ENCODE peak calls at places on chromosomes 4 and X, in six cellular contexts. F is fibroblast of lung, C is fibroblast of the aortic adventitia, R is HCT116, H is GM12865, Z is IMR-90. Y is an unnamed sample.
A peak's percentile ranks its signal among the peaks of the same experiment; 100 is the strongest.

GRCh38 chr4:3318561-3319021 is 25.8 kb downstream of the RGS12 start:
- DNase-seq in F (no peak), C (no peak), R (no peak), H (no peak), Z (no peak), Y (no peak)

GRCh38 chr4:36081185-36081584 is 163.1 kb downstream of the ARAP2 start:
- DNase-seq in F (no peak), C (no peak), R (no peak), H (peak; percentile 47), Z (no peak), Y (no peak)

GRCh38 chr4:78247541-78248285 is 190.6 kb downstream of the FRAS1 start:
- DNase-seq in F (no peak), C (no peak), R (no peak), H (no peak), Z (no peak), Y (no peak)

GRCh38 chrX:989959-990510 is 222.4 kb downstream of the CRLF2 start:
- DNase-seq in F (peak; percentile 30), C (peak; percentile 68), R (peak; percentile 78), H (peak; percentile 98), Z (peak; percentile 56), Y (peak; percentile 65)

GRCh38 chr4:90121961-90122748 is 5.0 kb upstream of the CCSER1 start:
- DNase-seq in F (no peak), C (no peak), R (no peak), H (peak; percentile 12), Z (peak; percentile 3), Y (no peak)

GRCh38 chr4:155077860-155078259 is 130.6 kb upstream of the NPY2R start:
- DNase-seq in F (no peak), C (no peak), R (no peak), H (no peak), Z (no peak), Y (no peak)

GRCh38 chr4:80197132-80197573 is at the start of gene PRDM8:
- DNase-seq in F (no peak), C (no peak), R (no peak), H (no peak), Z (peak; percentile 73), Y (no peak)

GRCh38 chrX:116173006-116173405 is 2.5 kb downstream of the AGTR2 start:
- DNase-seq in F (no peak), C (no peak), R (no peak), H (no peak), Z (no peak), Y (no peak)

GRCh38 chr4:143246977-143247376 is 62.3 kb downstream of the USP38 start:
- DNase-seq in F (no peak), C (no peak), R (no peak), H (no peak), Z (no peak), Y (no peak)

GRCh38 chr4:77619408-77619807 is 13.8 kb downstream of the CXCL13 start:
- DNase-seq in F (no peak), C (no peak), R (no peak), H (no peak), Z (no peak), Y (no peak)

GRCh38 chrX:1334854-1335253 is 1.7 kb upstream of the IL3RA start:
- DNase-seq in F (no peak), C (no peak), R (no peak), H (no peak), Z (no peak), Y (no peak)

GRCh38 chr4:32462944-32463343 is 1742.8 kb downstream of the PCDH7 start:
- DNase-seq in F (peak; percentile 45), C (peak; percentile 19), R (peak; percentile 27), H (peak; percentile 2), Z (peak; percentile 3), Y (no peak)

GRCh38 chr4:37008199-37008598 is 236.3 kb upstream of the NWD2 start:
- DNase-seq in F (peak; percentile 5), C (no peak), R (no peak), H (no peak), Z (no peak), Y (peak; percentile 53)

GRCh38 chr4:152528060-152528459 is 7.8 kb downstream of the FBXW7 start:
- DNase-seq in F (no peak), C (no peak), R (no peak), H (peak; percentile 23), Z (no peak), Y (no peak)

GRCh38 chr4:82509029-82509428 is 52.8 kb downstream of the TMEM150C start:
- DNase-seq in F (no peak), C (no peak), R (no peak), H (no peak), Z (no peak), Y (no peak)

GRCh38 chr4:3439391-3439790 is 2.4 kb upstream of the HGFAC start:
- DNase-seq in F (no peak), C (no peak), R (no peak), H (no peak), Z (no peak), Y (no peak)

GRCh38 chr4:36823199-36823967 is 421.2 kb upstream of the NWD2 start:
- DNase-seq in F (no peak), C (no peak), R (no peak), H (peak; percentile 11), Z (no peak), Y (no peak)

GRCh38 chrX:1443496-1444075 is 9.1 kb downstream of the ASMTL start:
- DNase-seq in F (no peak), C (no peak), R (no peak), H (no peak), Z (no peak), Y (no peak)

GRCh38 chr4:89438102-89438831 is 130.7 kb upstream of the GPRIN3 start:
- DNase-seq in F (peak; percentile 46), C (peak; percentile 37), R (peak; percentile 72), H (peak; percentile 65), Z (peak; percentile 49), Y (no peak)

GRCh38 chrX:119573840-119574393 is 446 bp upstream of the UBE2A start:
- DNase-seq in F (no peak), C (peak; percentile 55), R (peak; percentile 15), H (peak; percentile 30), Z (peak; percentile 20), Y (no peak)

GRCh38 chr4:89029591-89029990 is 27.4 kb downstream of the FAM13A start:
- DNase-seq in F (no peak), C (no peak), R (no peak), H (no peak), Z (no peak), Y (no peak)

GRCh38 chrX:127038065-127038464 is 218.5 kb downstream of the PRR32 start:
- DNase-seq in F (no peak), C (no peak), R (no peak), H (no peak), Z (no peak), Y (no peak)

GRCh38 chr4:2341261-2341841 is 77.1 kb downstream of the ZFYVE28 start:
- DNase-seq in F (no peak), C (no peak), R (no peak), H (no peak), Z (no peak), Y (no peak)

GRCh38 chr4:149531861-149532260 is 283.8 kb downstream of the IQCM start:
- DNase-seq in F (peak; percentile 87), C (peak; percentile 16), R (no peak), H (no peak), Z (peak; percentile 26), Y (peak; percentile 97)

GRCh38 chrX:49160908-49161307 is 1.6 kb upstream of the MAGIX start:
- DNase-seq in F (no peak), C (no peak), R (no peak), H (no peak), Z (no peak), Y (no peak)

GRCh38 chrX:49153467-49153866 is 9.1 kb upstream of the MAGIX start:
- DNase-seq in F (no peak), C (no peak), R (no peak), H (no peak), Z (no peak), Y (no peak)

GRCh38 chrX:49155243-49155899 is 7.2 kb upstream of the MAGIX start:
- DNase-seq in F (peak; percentile 72), C (peak; percentile 63), R (peak; percentile 62), H (peak; percentile 54), Z (peak; percentile 58), Y (no peak)

GRCh38 chrX:49157194-49157593 is 5.4 kb upstream of the MAGIX start:
- DNase-seq in F (no peak), C (no peak), R (no peak), H (no peak), Z (no peak), Y (no peak)

GRCh38 chrX:49155900-49156837 is 6.4 kb upstream of the MAGIX start:
- DNase-seq in F (peak; percentile 91), C (peak; percentile 84), R (peak; percentile 51), H (peak; percentile 89), Z (peak; percentile 85), Y (peak; percentile 64)
- H3K4me3 ChIP-seq in F (peak overlapping the region; percentile 9), C (peak overlapping the region; percentile 59), R (peak overlapping the region; percentile 57), H (peak overlapping the region; percentile 72), Z (peak overlapping the region; percentile 71), Y (peak overlapping the region; percentile 45)

GRCh38 chrX:137926090-137926489 is 360.2 kb downstream of the ZIC3 start:
- DNase-seq in F (no peak), C (no peak), R (no peak), H (peak; percentile 1), Z (no peak), Y (no peak)
- TF ChIP-seq CTCF in F (no peak), C (no peak), R (no peak), H (no peak), Z (no peak), Y (no peak)

GRCh38 chrX:153445856-153446635 is at the start of gene TREX2:
- DNase-seq in F (no peak), C (no peak), R (no peak), H (no peak), Z (no peak), Y (no peak)
- H3K4me3 ChIP-seq in F (no peak within 1 kb of the TSS), C (no peak within 1 kb of the TSS), R (no peak within 1 kb of the TSS), H (no peak within 1 kb of the TSS), Z (no peak within 1 kb of the TSS), Y (no peak within 1 kb of the TSS)

GRCh38 chr4:924107-925096 is 7.7 kb downstream of the GAK start:
- DNase-seq in F (no peak), C (peak; percentile 59), R (no peak), H (peak; percentile 85), Z (peak; percentile 78), Y (no peak)

GRCh38 chr4:925771-926500 is 6.2 kb downstream of the GAK start:
- DNase-seq in F (no peak), C (no peak), R (no peak), H (no peak), Z (no peak), Y (no peak)

GRCh38 chr4:925171-925570 is 6.9 kb downstream of the GAK start:
- DNase-seq in F (no peak), C (no peak), R (no peak), H (no peak), Z (no peak), Y (no peak)

GRCh38 chr4:929096-929765 is 2.9 kb downstream of the GAK start:
- DNase-seq in F (no peak), C (no peak), R (no peak), H (no peak), Z (no peak), Y (no peak)

DNA sequence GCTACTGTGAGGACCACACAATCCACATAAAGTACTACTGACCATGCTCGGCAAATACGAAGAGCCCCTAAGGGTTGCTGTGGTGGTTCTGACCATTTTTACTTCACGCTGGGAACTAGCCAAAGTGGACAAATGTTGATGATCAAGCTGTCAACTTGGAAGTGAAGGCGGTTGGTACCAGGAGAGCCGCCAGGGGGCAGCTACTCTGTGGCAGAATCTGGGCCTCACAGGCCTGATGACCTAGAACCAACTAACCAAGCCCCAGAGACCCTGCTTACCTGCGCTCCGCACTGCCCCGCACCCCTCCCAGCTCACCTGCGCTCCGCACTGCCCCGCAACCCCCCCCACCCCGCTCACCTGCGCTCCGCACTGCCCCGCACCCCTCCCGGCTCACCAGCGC is 5.6 kb downstream of the GAK start:
- DNase-seq in F (peak; percentile 12), C (peak; percentile 10), R (no peak), H (peak; percentile 33), Z (no peak), Y (no peak)
- TF ChIP-seq CTCF in F (no peak), C (peak; percentile 47), R (peak; percentile 18), H (peak; percentile 31), Z (peak; percentile 33), Y (peak; percentile 64)

GRCh38 chr4:38674206-38675144 is 10.5 kb downstream of the KLF3 start:
- DNase-seq in F (no peak), C (peak; percentile 65), R (no peak), H (no peak), Z (no peak), Y (no peak)
- H3K4me3 ChIP-seq in F (no peak overlapping the region), C (peak overlapping the region; percentile 44), R (peak overlapping the region; percentile 32), H (no peak overlapping the region), Z (no peak overlapping the region), Y (no peak overlapping the region)

Y was measured in retinal pigment epithelial cell.